ENCODE peak calls at places on chromosomes 1 and 21, in four cellular contexts. A, W, U and Z are unnamed samples.

GRCh38 chr1:21338568-21339401 is 48.5 kb upstream of the ECE1 start:
- DNase-seq in A (no peak), W (no peak), U (no peak), Z (no peak)

GRCh38 chr1:37482796-37483744 is 8.7 kb downstream of the ZC3H12A start:
- DNase-seq in A (no peak), W (no peak), U (no peak), Z (no peak)

GRCh38 chr1:18481190-18481920 is 625 bp downstream of the KLHDC7A start:
- DNase-seq in A (no peak), W (no peak), U (no peak), Z (no peak)

GRCh38 chr1:209150114-209150513 is 433.4 kb upstream of the CAMK1G start:
- DNase-seq in A (peak; percentile 15), W (no peak), U (no peak), Z (no peak)

GRCh38 chr1:143611159-143611558 is 360.6 kb downstream of the FAM72C start:
- DNase-seq in A (peak; percentile 20), W (no peak), U (no peak), Z (no peak)

GRCh38 chr1:173062156-173062938 is 11.6 kb upstream of the TNFSF18 start:
- DNase-seq in A (no peak), W (no peak), U (no peak), Z (no peak)

GRCh38 chr21:34523019-34523418 is 11.0 kb upstream of the KCNE1 start:
- DNase-seq in A (no peak), W (no peak), U (no peak), Z (no peak)

GRCh38 chr1:207398986-207399385 is 55.1 kb upstream of the CR2 start:
- DNase-seq in A (no peak), W (no peak), U (no peak), Z (no peak)

GRCh38 chr1:206115791-206116190 is 1.4 kb downstream of the AVPR1B start:
- DNase-seq in A (no peak), W (no peak), U (no peak), Z (no peak)

GRCh38 chr21:28550057-28550825 is 442.4 kb downstream of the LTN1 start:
- DNase-seq in A (no peak), W (no peak), U (no peak), Z (no peak)

GRCh38 chr1:116113615-116114014 is 2.4 kb downstream of the MAB21L3 start:
- DNase-seq in A (no peak), W (no peak), U (no peak), Z (no peak)

GRCh38 chr1:223363057-223363855 is 720 bp downstream of the SUSD4 start:
- DNase-seq in A (no peak), W (no peak), U (peak; percentile 72), Z (no peak)
- TF ChIP-seq ZBTB33 in A (no peak), W (no peak), U (no peak), Z (no peak)

GRCh38 chr1:109942434-109942833 is 31.8 kb downstream of the CSF1 start:
- DNase-seq in A (peak; percentile 68), W (no peak), U (no peak), Z (no peak)

GRCh38 chr1:109935451-109935900 is 24.8 kb downstream of the CSF1 start:
- DNase-seq in A (no peak), W (no peak), U (no peak), Z (no peak)

GRCh38 chr1:109933856-109934711 is 23.4 kb downstream of the CSF1 start:
- DNase-seq in A (peak; percentile 37), W (no peak), U (no peak), Z (no peak)

GRCh38 chr1:109938556-109938955 is 27.9 kb downstream of the CSF1 start:
- DNase-seq in A (no peak), W (no peak), U (no peak), Z (no peak)

DNA sequence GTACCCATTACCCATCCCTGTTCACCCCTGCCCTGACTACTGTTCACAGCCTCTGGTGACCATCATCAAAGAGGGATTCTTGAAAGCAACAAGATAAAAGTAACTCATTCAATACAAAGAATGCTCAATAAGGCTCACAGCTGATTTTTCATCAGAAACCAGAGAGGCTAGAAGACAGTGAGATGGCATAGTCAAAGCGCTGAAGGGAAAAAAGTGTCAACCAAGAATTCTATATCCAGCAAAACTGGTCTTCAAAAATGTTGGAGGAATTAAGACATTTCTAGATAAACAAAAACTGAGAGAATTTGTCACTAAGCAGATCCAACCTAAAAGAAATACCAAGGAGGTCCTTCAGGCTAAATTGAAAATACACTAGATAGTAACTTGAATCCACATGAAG is 27.1 kb downstream of the CSF1 start:
- DNase-seq in A (no peak), W (no peak), U (no peak), Z (no peak)
- TF ChIP-seq ZBTB33 in A (no peak), W (no peak), U (no peak), Z (no peak)

GRCh38 chr1:6507037-6507428 is 15.6 kb upstream of the PLEKHG5 start:
- DNase-seq in A (no peak), W (no peak), U (peak; percentile 24), Z (no peak)

GRCh38 chr1:6505367-6506209 is 14.1 kb upstream of the PLEKHG5 start:
- DNase-seq in A (no peak), W (no peak), U (peak; percentile 23), Z (no peak)

GRCh38 chr1:6504887-6505286 is 13.4 kb upstream of the PLEKHG5 start:
- DNase-seq in A (no peak), W (no peak), U (no peak), Z (no peak)

GRCh38 chr1:6507461-6507911 is 16.0 kb upstream of the PLEKHG5 start:
- DNase-seq in A (no peak), W (no peak), U (peak; percentile 91), Z (no peak)

GRCh38 chr1:6506210-6507036 is 15.0 kb upstream of the PLEKHG5 start:
- DNase-seq in A (no peak), W (no peak), U (peak; percentile 40), Z (no peak)
- TF ChIP-seq ZBTB33 in A (no peak), W (no peak), U (no peak), Z (no peak)

DNA sequence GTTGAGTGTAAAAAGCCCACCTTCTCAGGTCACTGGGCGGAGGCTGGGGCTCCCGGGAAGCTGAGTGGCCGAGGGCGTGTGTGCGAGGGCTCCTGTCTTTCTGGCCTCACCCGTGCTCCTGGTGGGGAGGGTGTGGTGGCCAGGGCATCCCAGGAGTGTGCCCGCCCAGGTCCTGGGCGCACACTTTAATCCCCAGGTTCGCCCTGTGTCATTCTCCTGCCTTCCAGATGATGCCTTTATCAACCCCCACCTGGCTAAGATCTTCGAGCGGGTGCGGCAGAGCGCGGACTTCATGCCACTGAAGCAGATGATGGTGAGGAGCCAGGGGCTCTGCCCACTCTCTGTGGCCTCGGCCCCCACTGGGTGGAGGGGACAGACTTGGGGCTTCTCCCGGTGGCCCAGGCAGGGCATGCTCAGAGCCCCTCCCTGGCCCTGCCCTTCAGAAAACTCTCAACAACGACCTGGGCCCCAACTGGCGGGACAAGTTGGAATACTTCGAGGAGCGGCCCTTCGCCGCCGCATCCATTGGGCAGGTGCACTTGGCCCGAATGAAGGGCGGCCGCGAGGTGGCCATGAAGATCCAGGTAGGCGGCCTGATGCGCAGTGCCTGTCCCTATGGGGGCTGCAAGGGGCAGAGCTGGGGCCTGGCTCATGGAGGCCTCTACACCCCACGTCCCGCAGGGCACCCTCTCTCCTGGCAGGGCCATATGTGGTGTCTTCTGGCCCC is 42.5 kb downstream of the COQ8A start:
- DNase-seq in A (no peak), W (no peak), U (peak; percentile 19), Z (no peak)
- TF ChIP-seq ZBTB33 in A (no peak), W (no peak), U (no peak), Z (no peak)

GRCh38 chr1:2132222-2133038 is 62.1 kb downstream of the FAAP20 start:
- DNase-seq in A (peak; percentile 81), W (no peak), U (peak; percentile 82), Z (no peak)

GRCh38 chr1:2134604-2135307 is 59.8 kb downstream of the FAAP20 start:
- DNase-seq in A (no peak), W (no peak), U (no peak), Z (no peak)

GRCh38 chr1:2133039-2133878 is 61.3 kb downstream of the FAAP20 start:
- DNase-seq in A (peak; percentile 99), W (peak; percentile 81), U (peak; percentile 96), Z (peak; percentile 93)

GRCh38 chr1:2134232-2134603 is 60.4 kb downstream of the FAAP20 start:
- DNase-seq in A (no peak), W (no peak), U (no peak), Z (no peak)

GRCh38 chr1:2133879-2134215 is 60.7 kb downstream of the FAAP20 start:
- DNase-seq in A (no peak), W (no peak), U (no peak), Z (no peak)
- TF ChIP-seq ZBTB33 in A (no peak), W (no peak), U (no peak), Z (no peak)

DNA sequence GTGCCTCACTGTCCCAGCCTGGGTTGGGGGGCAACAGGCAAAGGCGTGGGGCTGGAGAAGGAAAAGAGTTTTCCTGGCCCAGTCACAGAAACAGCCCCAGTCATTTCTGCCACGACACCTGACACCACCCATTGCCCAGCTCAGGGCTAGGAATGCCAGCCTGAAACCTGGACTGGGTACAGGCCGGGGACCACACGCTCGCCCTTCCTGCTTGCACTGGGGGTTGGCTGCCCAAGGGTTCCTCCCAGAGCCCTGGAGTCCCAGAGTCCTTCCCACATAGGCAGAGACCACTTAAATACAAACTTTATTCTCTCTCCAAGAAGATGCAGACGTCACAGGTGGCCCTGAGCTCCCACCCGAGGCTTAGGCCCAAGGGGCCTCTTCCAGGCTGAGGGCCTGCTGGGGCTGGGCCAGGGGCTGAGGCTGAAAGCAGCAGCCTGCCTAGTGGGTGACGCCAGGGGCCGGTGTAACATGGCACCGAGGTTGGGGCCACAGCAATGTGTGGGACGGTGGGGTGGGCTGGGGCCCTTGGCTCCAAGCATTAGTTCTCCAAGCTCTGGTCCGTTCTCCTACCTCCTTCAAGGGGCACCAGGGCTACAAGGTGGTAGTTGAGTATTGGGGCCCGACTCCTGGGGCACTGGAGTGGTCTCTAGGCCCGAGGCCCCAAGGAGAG is 1.6 kb downstream of the TMEM52 start:
- DNase-seq in A (no peak), W (no peak), U (no peak), Z (no peak)
- TF ChIP-seq ZBTB33 in A (no peak), W (no peak), U (no peak), Z (no peak)

DNA sequence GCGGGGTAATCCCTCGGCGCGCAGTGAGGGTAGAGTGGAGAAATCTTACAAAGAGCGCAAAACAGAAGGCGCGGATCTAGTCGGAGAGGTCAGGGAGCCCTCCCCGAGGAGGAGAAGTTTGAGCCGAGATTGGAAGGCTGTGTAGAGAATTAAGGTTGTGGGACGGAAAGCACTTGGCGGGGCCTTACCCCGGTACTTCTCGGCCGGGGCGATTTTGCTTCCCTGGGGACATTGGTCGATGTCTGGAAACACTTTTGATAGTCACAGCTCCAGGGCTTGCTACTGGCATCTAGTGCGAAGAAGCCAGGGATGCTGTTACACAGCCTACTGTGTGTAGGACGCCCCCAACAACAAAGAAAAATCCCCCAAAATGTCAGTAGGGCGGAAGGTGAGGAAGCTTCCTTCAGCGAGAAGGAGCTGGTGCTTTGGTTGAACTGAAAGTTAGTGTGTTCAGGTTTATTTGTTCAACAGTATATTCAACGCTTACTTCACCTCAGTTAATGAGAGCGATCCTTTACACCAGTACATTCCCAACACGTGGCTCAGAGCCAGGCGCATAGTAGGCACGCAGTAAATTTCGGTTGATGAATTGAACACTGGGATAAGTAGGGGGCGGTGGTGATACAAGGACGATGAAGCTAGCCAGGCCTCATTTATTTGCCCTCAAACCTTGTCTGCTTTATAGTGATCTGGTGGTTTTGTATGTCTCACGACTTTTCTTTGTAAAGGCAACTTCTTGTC is 814 bp downstream of the CEP85 start:
- DNase-seq in A (peak; percentile 79), W (no peak), U (peak; percentile 40), Z (no peak)
- TF ChIP-seq ZBTB33 in A (no peak), W (no peak), U (no peak), Z (no peak)

GRCh38 chr1:31348449-31348848 is 24.4 kb downstream of the FABP3 start:
- DNase-seq in A (no peak), W (no peak), U (no peak), Z (no peak)

GRCh38 chr1:31356427-31356826 is 16.4 kb downstream of the FABP3 start:
- DNase-seq in A (no peak), W (no peak), U (no peak), Z (no peak)

GRCh38 chr1:31354266-31354665 is 18.6 kb downstream of the FABP3 start:
- DNase-seq in A (no peak), W (no peak), U (no peak), Z (no peak)
- TF ChIP-seq ZBTB33 in A (no peak), W (no peak), U (no peak), Z (no peak)